ENCODE peak calls at places on chromosomes 2 and 18, in four cellular contexts. U is HL-60, O is K562, X is GM12878. H is an unnamed sample.
A peak's percentile ranks its signal among the peaks of the same experiment; 100 is the strongest.

GRCh38 chr18:65091737-65092329 is 659.0 kb upstream of the CDH7 start:
- DNase-seq in O (no peak), X (no peak), U (no peak), H (no peak)

GRCh38 chr2:4678937-4679336 is 975.6 kb downstream of the DCDC2C start:
- DNase-seq in O (no peak), U (no peak), X (no peak), H (no peak)

GRCh38 chr2:157055660-157056199 is 201.8 kb upstream of the GALNT5 start:
- DNase-seq in U (no peak), X (no peak), O (peak; percentile 9), H (no peak)

GRCh38 chr2:241441492-241441891 is 66.9 kb downstream of the STK25 start:
- DNase-seq in O (no peak), U (no peak), X (no peak), H (no peak)

GRCh38 chr2:15868704-15869103 is 71.6 kb upstream of the MYCN start:
- DNase-seq in X (no peak), O (no peak), U (no peak), H (no peak)

GRCh38 chr2:218447072-218447471 is 28.1 kb downstream of the VIL1 start:
- DNase-seq in U (no peak), O (no peak), X (no peak), H (no peak)

GRCh38 chr2:164678750-164679149 is 57.5 kb upstream of the GRB14 start:
- DNase-seq in X (no peak), O (no peak), U (no peak), H (no peak)

GRCh38 chr2:170842785-170843184 is 26.1 kb downstream of the GAD1 start:
- DNase-seq in O (no peak), X (no peak), U (no peak), H (no peak)

GRCh38 chr18:55485666-55486065 is 102.3 kb downstream of the TCF4 start:
- DNase-seq in O (no peak), U (no peak), X (no peak), H (no peak)

GRCh38 chr2:239152916-239153305 is 247.9 kb downstream of the HDAC4 start:
- DNase-seq in U (no peak), X (no peak), O (no peak), H (no peak)

GRCh38 chr2:178404380-178404767 is 46.6 kb downstream of the PRKRA start:
- DNase-seq in X (peak; percentile 95), O (peak; percentile 23), U (no peak), H (peak; percentile 35)

GRCh38 chr18:67951166-67951565 is 434.6 kb upstream of the DSEL start:
- DNase-seq in U (no peak), X (no peak), O (no peak), H (no peak)

GRCh38 chr2:78967294-78967693 is 58.2 kb upstream of the REG3G start:
- DNase-seq in O (no peak), U (no peak), X (no peak), H (no peak)

GRCh38 chr2:206176128-206176527 is 16.4 kb downstream of the EEF1B2 start:
- DNase-seq in X (no peak), U (no peak), O (no peak), H (no peak)

GRCh38 chr18:8142131-8142711 is 467.0 kb upstream of the RAB12 start:
- DNase-seq in X (no peak), O (peak; percentile 32), U (no peak), H (no peak)

GRCh38 chr2:110716959-110717645 is 15.3 kb upstream of the ACOXL start:
- DNase-seq in U (no peak), X (no peak), O (no peak), H (no peak)

GRCh38 chr2:45745231-45745630 is 93.8 kb downstream of the PRKCE start:
- DNase-seq in O (no peak), U (no peak), X (no peak), H (no peak)

GRCh38 chr18:77209587-77209986 is 40.1 kb upstream of the GALR1 start:
- DNase-seq in X (no peak), O (no peak), U (no peak), H (no peak)

GRCh38 chr18:73614812-73615211 is 532.8 kb downstream of the FBXO15 start:
- DNase-seq in O (no peak), U (no peak), X (no peak), H (no peak)

GRCh38 chr18:10419420-10420103 is 34.9 kb upstream of the APCDD1 start:
- DNase-seq in X (no peak), O (peak; percentile 56), U (no peak), H (no peak)

GRCh38 chr2:130183500-130184373 is 1.7 kb downstream of the MZT2B start:
- DNase-seq in X (no peak), U (no peak), O (no peak), H (no peak)

GRCh38 chr2:237868631-237869356 is 9.4 kb downstream of the RAMP1 start:
- DNase-seq in O (no peak), X (no peak), U (no peak), H (no peak)

GRCh38 chr2:111986116-111986900 is 68.8 kb upstream of the TMEM87B start:
- DNase-seq in X (no peak), U (no peak), O (no peak), H (no peak)

GRCh38 chr2:97691166-97691565 is 21.7 kb downstream of the C2orf92 start:
- DNase-seq in U (no peak), X (no peak), O (no peak), H (no peak)

GRCh38 chr2:183495589-183496267 is 371.5 kb downstream of the NUP35 start:
- DNase-seq in O (no peak), U (no peak), X (peak; percentile 32), H (no peak)

GRCh38 chr2:8984855-8985254 is 18.6 kb downstream of the MBOAT2 start:
- DNase-seq in U (no peak), X (no peak), O (no peak), H (no peak)

GRCh38 chr2:109513749-109514588 is 99.8 kb downstream of the SEPTIN10 start:
- DNase-seq in O (no peak), X (peak; percentile 95), U (no peak), H (no peak)

GRCh38 chr2:167404896-167405295 is 516.6 kb downstream of the XIRP2 start:
- DNase-seq in U (no peak), X (no peak), O (no peak), H (no peak)

GRCh38 chr2:7007846-7008741 is 90.9 kb downstream of the RNF144A start:
- DNase-seq in U (peak; percentile 88), X (peak; percentile 16), O (peak; percentile 86), H (no peak)
- TF ChIP-seq SPI1 in U (peak; percentile 73), X (no peak), O (peak; percentile 83), H (no peak)

DNA sequence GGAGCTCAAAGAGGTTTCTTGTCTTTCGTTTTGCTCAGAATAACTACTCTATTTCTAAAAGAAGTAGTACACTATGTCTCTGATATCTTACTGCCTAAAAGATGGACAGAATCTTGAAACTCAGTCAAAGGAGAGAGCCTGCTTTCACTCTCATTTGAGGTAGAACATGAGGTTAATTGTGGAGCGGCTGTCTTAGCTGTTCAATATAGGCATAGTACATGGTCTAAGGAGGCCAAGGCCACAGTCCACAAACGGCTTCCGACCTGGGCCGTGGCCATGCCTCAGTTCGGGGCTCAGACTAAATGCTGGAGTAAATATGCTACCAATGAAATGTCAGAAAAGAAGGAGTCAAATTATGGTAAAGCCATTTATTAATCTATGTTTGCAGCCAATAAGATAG is 185.8 kb upstream of the ACAA2 start:
- DNase-seq in U (no peak), X (no peak), O (no peak), H (no peak)
- TF ChIP-seq POLR2AphosphoS5 in U (no peak), X (no peak), O (no peak), H (no peak)

GRCh38 chr2:201916565-201916964 is 110.2 kb downstream of the CDK15 start:
- DNase-seq in U (no peak), O (no peak), X (no peak), H (no peak)
- TF ChIP-seq SPI1 in U (no peak), O (no peak), X (no peak), H (no peak)

GRCh38 chr2:11154460-11155325 is 574 bp upstream of the SLC66A3 start:
- DNase-seq in X (peak; percentile 66), U (peak; percentile 83), O (peak; percentile 100), H (peak; percentile 99)
- TF ChIP-seq POLR2AphosphoS5 in X (peak; percentile 57), U (peak; percentile 49), O (peak; percentile 48), H (peak; percentile 20)

H was measured in GM12891.